ENCODE peak calls at places on chromosomes 16 and 17, in nine cellular contexts. Y is naive thymus-derived CD8-positive, alpha-beta T cell; D is dorsolateral prefrontal cortex; L is activated CD4-positive, alpha-beta T cell treated with anti-CD3 and anti-CD28 coated beads, Interleukin-2, amount 10 ng/mL, durations not matched to agents 24 days and 14 days; H is NB4; R is activated T-cell treated with anti-CD3 and anti-CD28 coated beads for 24 hours; F is lower lobe of right lung; O is CD8-positive, alpha-beta T cell; J is cardiac muscle cell. Q is an unnamed sample.

GRCh38 chr17:40559016-40559853 is 6.0 kb downstream of the CCR7 start:
- DNase-seq in Y (no peak), D (no peak), L (no peak), H (no peak), R (no peak), F (no peak), O (no peak), J (no peak), Q (no peak)

GRCh38 chr17:67974598-67975066 is 21.6 kb downstream of the C17orf58 start:
- DNase-seq in Y (no peak), D (no peak), L (no peak), H (no peak), R (no peak), F (no peak), O (no peak), J (no peak), Q (no peak)

GRCh38 chr17:34503804-34504203 is 75.6 kb upstream of the TMEM132E start:
- DNase-seq in Y (no peak), D (no peak), L (no peak), H (no peak), R (no peak), F (peak; percentile 64), O (no peak), J (no peak), Q (no peak)

GRCh38 chr17:79645022-79645776 is 34.3 kb upstream of the RBFOX3 start:
- DNase-seq in Y (no peak), D (no peak), L (no peak), H (no peak), R (no peak), F (no peak), O (peak; percentile 7), J (no peak), Q (no peak)

GRCh38 chr17:40018211-40019121 is 3.2 kb downstream of the CSF3 start:
- DNase-seq in Y (no peak), D (no peak), L (no peak), H (no peak), R (no peak), F (no peak), O (no peak), J (peak; percentile 50), Q (no peak)

GRCh38 chr16:86812363-86812970 is 234.1 kb downstream of the FOXL1 start:
- DNase-seq in Y (no peak), D (no peak), L (no peak), H (no peak), R (no peak), F (no peak), O (no peak), J (peak; percentile 73), Q (no peak)

GRCh38 chr16:86868070-86868469 is 289.7 kb downstream of the FOXL1 start:
- DNase-seq in Y (no peak), D (no peak), L (no peak), H (no peak), R (no peak), F (no peak), O (no peak), J (no peak), Q (no peak)

GRCh38 chr16:49828545-49829267 is 27.2 kb downstream of the ZNF423 start:
- DNase-seq in Y (no peak), D (no peak), L (no peak), H (no peak), R (no peak), F (no peak), O (no peak), J (no peak), Q (no peak)

GRCh38 chr16:30060354-30061194 is 5.0 kb upstream of the ALDOA start:
- DNase-seq in Y (no peak), D (no peak), L (no peak), H (no peak), R (no peak), F (no peak), O (no peak), J (peak; percentile 37), Q (no peak)

GRCh38 chr16:31050280-31051030 is 17.1 kb downstream of the STX4 start:
- DNase-seq in Y (no peak), D (no peak), L (no peak), H (no peak), R (no peak), F (no peak), O (no peak), J (no peak), Q (no peak)

GRCh38 chr17:75814900-75815373 is 29.3 kb downstream of the UNC13D start:
- DNase-seq in Y (no peak), D (no peak), L (no peak), H (no peak), R (no peak), F (no peak), O (no peak), J (no peak), Q (peak; percentile 89)